ENCODE peak calls at places on chromosomes 1 and 21, in five cellular contexts. T, J, K, M and N are unnamed samples.
A peak's percentile ranks its signal among the peaks of the same experiment; 100 is the strongest.

GRCh38 chr1:186195377-186195931 is 179.6 kb downstream of the TPR start:
- DNase-seq in T (no peak), J (no peak), K (no peak), M (peak; percentile 27), N (no peak)

GRCh38 chr1:220159026-220159425 is 65.1 kb downstream of the IARS2 start:
- DNase-seq in T (no peak), J (no peak), K (no peak), M (no peak), N (no peak)

GRCh38 chr1:1200876-1201810 is 5.2 kb downstream of the TNFRSF18 start:
- DNase-seq in T (peak; percentile 62), J (no peak), K (no peak), M (peak; percentile 44), N (peak; percentile 22)

GRCh38 chr1:227869851-227870305 is 54.4 kb downstream of the PRSS38 start:
- DNase-seq in T (peak; percentile 7), J (no peak), K (no peak), M (no peak), N (no peak)

GRCh38 chr21:34886554-34887385 is 162.3 kb downstream of the RUNX1 start:
- DNase-seq in T (no peak), J (no peak), K (no peak), M (no peak), N (peak; percentile 39)

GRCh38 chr21:28336299-28336698 is 656.4 kb downstream of the LTN1 start:
- DNase-seq in T (peak; percentile 92), J (peak; percentile 63), K (peak; percentile 89), M (peak; percentile 73), N (peak; percentile 80)

GRCh38 chr1:173714759-173715537 is at the start of gene KLHL20:
- DNase-seq in T (peak; percentile 83), J (peak; percentile 89), K (peak; percentile 63), M (peak; percentile 92), N (peak; percentile 94)

GRCh38 chr21:37780991-37781983 is 135.0 kb downstream of the KCNJ6 start:
- DNase-seq in T (no peak), J (no peak), K (no peak), M (no peak), N (no peak)

GRCh38 chr1:90721210-90722194 is 4.4 kb upstream of the BARHL2 start:
- DNase-seq in T (peak; percentile 28), J (no peak), K (peak; percentile 2), M (peak; percentile 25), N (peak; percentile 52)

GRCh38 chr1:202009326-202010031 is 908 bp upstream of the ELF3 start:
- DNase-seq in T (peak; percentile 61), J (peak; percentile 91), K (no peak), M (peak; percentile 48), N (peak; percentile 69)

GRCh38 chr1:3706651-3707297 is 45.5 kb upstream of the CCDC27 start:
- DNase-seq in T (no peak), J (no peak), K (no peak), M (no peak), N (no peak)

DNA sequence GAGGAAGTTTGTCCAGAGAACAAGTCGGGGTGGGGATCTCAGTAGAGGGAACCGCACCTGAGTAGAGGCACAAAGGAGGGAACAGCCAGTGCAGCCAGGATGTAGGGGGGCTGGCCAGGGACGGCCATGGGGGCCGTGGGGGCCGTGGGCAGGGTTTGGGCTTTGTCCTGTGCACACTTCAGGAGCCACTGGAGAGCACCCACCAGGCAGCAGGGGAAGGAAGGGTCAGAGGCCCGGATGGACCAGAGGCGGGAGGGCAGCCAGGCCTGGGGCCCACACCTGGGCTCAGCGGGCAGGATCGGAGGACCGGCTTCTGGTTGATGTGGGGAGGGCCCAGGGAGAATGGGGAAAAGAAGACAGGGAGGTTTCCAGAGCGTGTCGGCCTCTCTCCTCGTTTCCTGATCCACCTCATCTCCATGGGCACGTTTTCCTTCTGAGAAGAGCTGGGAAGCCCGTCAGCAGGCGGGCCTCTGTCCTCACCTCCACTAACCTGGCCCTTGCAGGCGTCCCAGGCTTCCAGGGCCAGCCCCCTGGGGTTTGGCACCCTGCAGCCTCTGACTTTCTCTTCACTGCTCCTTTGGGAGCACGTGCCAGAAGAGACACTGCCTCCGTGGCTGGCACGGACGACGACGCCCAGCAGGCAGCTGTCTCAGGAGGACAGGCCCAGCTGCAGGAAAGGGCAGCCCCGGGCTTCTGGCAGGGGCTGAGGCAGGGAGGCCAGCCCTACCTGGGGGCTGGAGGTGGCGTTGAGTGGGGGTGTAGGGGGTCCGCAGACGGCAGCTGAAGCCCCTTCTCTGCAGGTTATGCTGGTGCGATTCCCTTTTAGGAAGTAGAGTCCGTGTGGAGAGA is 16.8 kb upstream of the PDXK start:
- DNase-seq in T (no peak), J (no peak), K (no peak), M (no peak), N (no peak)
- H3K4me3 ChIP-seq in T (no peak overlapping the region), J (peak overlapping the region; percentile 52), K (no peak overlapping the region), M (no peak overlapping the region), N (no peak overlapping the region)

GRCh38 chr1:84689514-84690396 is 506 bp downstream of the SSX2IP start:
- DNase-seq in T (peak; percentile 33), J (peak; percentile 78), K (no peak), M (peak; percentile 44), N (peak; percentile 56)
- TF ChIP-seq CTCF in T (no peak), J (peak; percentile 33), K (peak; percentile 16), M (peak; percentile 27), N (peak; percentile 43)

GRCh38 chr21:41678944-41679343 is 87.9 kb downstream of the RIPK4 start:
- DNase-seq in T (peak; percentile 86), J (peak; percentile 92), K (peak; percentile 90), M (peak; percentile 99), N (peak; percentile 96)
- H3K4me3 ChIP-seq in T (no peak overlapping the region), J (no peak overlapping the region), K (no peak overlapping the region), M (no peak overlapping the region), N (no peak overlapping the region)

GRCh38 chr1:163535401-163535800 is 213.6 kb downstream of the NUF2 start:
- DNase-seq in T (no peak), J (no peak), K (no peak), M (no peak), N (no peak)

GRCh38 chr1:163531345-163531744 is 209.6 kb downstream of the NUF2 start:
- DNase-seq in T (no peak), J (no peak), K (no peak), M (no peak), N (no peak)

GRCh38 chr1:163537809-163538208 is 216.1 kb downstream of the NUF2 start:
- DNase-seq in T (no peak), J (no peak), K (no peak), M (no peak), N (no peak)

GRCh38 chr1:163538682-163539081 is 216.9 kb downstream of the NUF2 start:
- DNase-seq in T (no peak), J (no peak), K (no peak), M (no peak), N (no peak)

GRCh38 chr1:163535807-163536206 is 214.1 kb downstream of the NUF2 start:
- DNase-seq in T (peak; percentile 35), J (no peak), K (peak; percentile 8), M (peak; percentile 19), N (peak; percentile 10)
- TF ChIP-seq CTCF in T (peak; percentile 43), J (peak; percentile 10), K (peak; percentile 38), M (no peak), N (peak; percentile 34)

DNA sequence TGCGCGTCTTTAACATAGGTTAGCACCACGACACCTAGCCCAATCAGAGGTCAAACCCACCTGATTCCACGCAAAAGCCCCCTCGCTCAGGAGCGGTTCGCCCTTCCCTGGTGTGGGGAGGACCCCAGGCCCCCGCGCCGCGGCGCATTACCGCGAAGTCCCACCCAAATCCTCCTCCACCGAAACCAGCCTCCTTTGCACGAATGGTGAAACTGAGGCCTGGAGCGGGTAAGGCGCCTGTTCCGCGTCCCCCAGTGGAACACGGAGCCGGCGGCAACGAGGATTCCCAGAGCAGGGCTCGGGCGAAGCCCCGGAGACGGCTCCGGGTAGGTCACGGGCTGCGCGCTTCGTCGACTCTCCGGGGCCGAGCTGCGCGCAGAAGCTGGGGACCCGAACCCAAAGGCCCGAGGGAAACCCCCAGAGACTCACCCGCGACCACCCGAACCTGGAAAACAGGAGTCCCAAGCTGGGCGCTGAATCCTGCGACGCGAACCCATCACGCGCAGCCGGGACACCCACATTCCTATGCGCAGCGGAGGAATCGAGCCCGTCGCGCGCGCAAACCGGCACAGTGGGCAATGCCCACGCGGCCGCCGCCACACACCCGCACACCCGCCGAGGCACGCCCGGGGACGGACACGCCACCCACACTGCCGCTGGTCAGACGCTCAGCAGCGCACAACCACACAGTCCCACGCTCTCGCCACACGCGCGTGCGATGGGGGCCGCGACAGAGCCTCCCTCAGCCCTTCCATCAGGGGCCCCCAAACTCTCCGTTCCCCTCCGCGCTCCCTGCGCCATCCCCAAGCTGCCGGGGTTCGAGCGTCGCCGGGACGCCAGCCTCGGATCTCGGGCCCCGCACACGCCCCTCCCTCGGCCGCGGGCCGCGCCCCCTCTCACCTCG is 507 bp downstream of the GLIS1 start:
- DNase-seq in T (no peak), J (no peak), K (no peak), M (peak; percentile 39), N (peak; percentile 23)
- H3K4me3 ChIP-seq in T (peak overlapping the region; percentile 70), J (peak overlapping the region; percentile 78), K (peak overlapping the region; percentile 61), M (peak overlapping the region; percentile 65), N (peak overlapping the region; percentile 72)

DNA sequence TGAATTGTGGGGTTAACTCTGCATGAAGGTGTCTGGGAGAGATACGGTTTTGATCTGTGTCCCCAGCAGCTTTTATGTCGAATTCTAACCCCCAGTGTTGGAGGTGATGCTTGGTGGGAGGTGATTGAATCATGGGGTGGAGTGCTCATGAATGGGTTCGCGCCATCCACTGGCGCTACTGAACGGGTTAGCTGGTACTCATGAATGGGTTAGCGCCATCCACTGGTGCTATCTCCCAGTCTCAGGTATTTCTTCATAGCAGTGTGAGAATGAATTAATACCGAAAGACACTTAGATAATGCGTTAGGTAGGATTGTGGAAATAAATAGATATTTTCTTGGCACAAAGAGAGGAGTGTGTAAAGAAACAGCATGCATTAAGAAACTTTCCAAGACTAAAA is 32.9 kb upstream of the CLDN8 start:
- DNase-seq in T (no peak), J (no peak), K (no peak), M (no peak), N (no peak)
- TF ChIP-seq CTCF in T (no peak), J (no peak), K (no peak), M (no peak), N (no peak)